ENCODE peak calls at places on chromosome 6, in five cellular contexts. One of them, this sample, is unnamed.

GRCh38 chr6:116387374-116387773 is 16.6 kb downstream of the DSE start:
- DNase-seq in stimulated activated CD8-positive, alpha-beta memory T cell treated with anti-CD3 and anti-CD28 coated beads, Interleukin-15, amount 100 ng/mL, for 1 hour: no peak
- DNase-seq in stimulated activated CD4-positive, alpha-beta T cell treated with anti-CD3 and anti-CD28 coated beads, Interleukin-15, amount 100 ng/mL, for 1 hour: no peak
- DNase-seq in activated naive CD4-positive, alpha-beta T cell treated with anti-CD3 and anti-CD28 coated beads, Interleukin-2, amount 50 U/mL, for 72 hours: no peak
- DNase-seq in GM04504: no peak
- DNase-seq in this sample: peak

GRCh38 chr6:41894366-41895299 is 542 bp downstream of the USP49 start:
- DNase-seq in stimulated activated CD8-positive, alpha-beta memory T cell treated with anti-CD3 and anti-CD28 coated beads, Interleukin-15, amount 100 ng/mL, for 1 hour: peak
- DNase-seq in stimulated activated CD4-positive, alpha-beta T cell treated with anti-CD3 and anti-CD28 coated beads, Interleukin-15, amount 100 ng/mL, for 1 hour: no peak
- DNase-seq in activated naive CD4-positive, alpha-beta T cell treated with anti-CD3 and anti-CD28 coated beads, Interleukin-2, amount 50 U/mL, for 72 hours: no peak
- DNase-seq in GM04504: no peak
- DNase-seq in this sample: peak

GRCh38 chr6:72533601-72534000 is 88.3 kb upstream of the KCNQ5 start:
- DNase-seq in stimulated activated CD8-positive, alpha-beta memory T cell treated with anti-CD3 and anti-CD28 coated beads, Interleukin-15, amount 100 ng/mL, for 1 hour: no peak
- DNase-seq in stimulated activated CD4-positive, alpha-beta T cell treated with anti-CD3 and anti-CD28 coated beads, Interleukin-15, amount 100 ng/mL, for 1 hour: no peak
- DNase-seq in activated naive CD4-positive, alpha-beta T cell treated with anti-CD3 and anti-CD28 coated beads, Interleukin-2, amount 50 U/mL, for 72 hours: no peak
- DNase-seq in GM04504: no peak
- DNase-seq in this sample: no peak

GRCh38 chr6:147782302-147782701 is 273.8 kb downstream of the SAMD5 start:
- DNase-seq in stimulated activated CD8-positive, alpha-beta memory T cell treated with anti-CD3 and anti-CD28 coated beads, Interleukin-15, amount 100 ng/mL, for 1 hour: no peak
- DNase-seq in stimulated activated CD4-positive, alpha-beta T cell treated with anti-CD3 and anti-CD28 coated beads, Interleukin-15, amount 100 ng/mL, for 1 hour: no peak
- DNase-seq in activated naive CD4-positive, alpha-beta T cell treated with anti-CD3 and anti-CD28 coated beads, Interleukin-2, amount 50 U/mL, for 72 hours: no peak
- DNase-seq in GM04504: no peak
- DNase-seq in this sample: no peak

GRCh38 chr6:37407948-37408347 is 25.1 kb upstream of the CMTR1 start:
- DNase-seq in stimulated activated CD8-positive, alpha-beta memory T cell treated with anti-CD3 and anti-CD28 coated beads, Interleukin-15, amount 100 ng/mL, for 1 hour: no peak
- DNase-seq in stimulated activated CD4-positive, alpha-beta T cell treated with anti-CD3 and anti-CD28 coated beads, Interleukin-15, amount 100 ng/mL, for 1 hour: no peak
- DNase-seq in activated naive CD4-positive, alpha-beta T cell treated with anti-CD3 and anti-CD28 coated beads, Interleukin-2, amount 50 U/mL, for 72 hours: no peak
- DNase-seq in GM04504: no peak
- DNase-seq in this sample: no peak

GRCh38 chr6:169556238-169556637 is 145.6 kb downstream of the WDR27 start:
- DNase-seq in stimulated activated CD8-positive, alpha-beta memory T cell treated with anti-CD3 and anti-CD28 coated beads, Interleukin-15, amount 100 ng/mL, for 1 hour: no peak
- DNase-seq in stimulated activated CD4-positive, alpha-beta T cell treated with anti-CD3 and anti-CD28 coated beads, Interleukin-15, amount 100 ng/mL, for 1 hour: no peak
- DNase-seq in activated naive CD4-positive, alpha-beta T cell treated with anti-CD3 and anti-CD28 coated beads, Interleukin-2, amount 50 U/mL, for 72 hours: no peak
- DNase-seq in GM04504: no peak
- DNase-seq in this sample: no peak

GRCh38 chr6:33904050-33904827 is 100.4 kb upstream of the MLN start:
- DNase-seq in stimulated activated CD8-positive, alpha-beta memory T cell treated with anti-CD3 and anti-CD28 coated beads, Interleukin-15, amount 100 ng/mL, for 1 hour: peak
- DNase-seq in stimulated activated CD4-positive, alpha-beta T cell treated with anti-CD3 and anti-CD28 coated beads, Interleukin-15, amount 100 ng/mL, for 1 hour: peak
- DNase-seq in activated naive CD4-positive, alpha-beta T cell treated with anti-CD3 and anti-CD28 coated beads, Interleukin-2, amount 50 U/mL, for 72 hours: peak
- DNase-seq in GM04504: no peak
- DNase-seq in this sample: peak

GRCh38 chr6:151154418-151154817 is 85.3 kb upstream of the AKAP12 start:
- DNase-seq in stimulated activated CD8-positive, alpha-beta memory T cell treated with anti-CD3 and anti-CD28 coated beads, Interleukin-15, amount 100 ng/mL, for 1 hour: no peak
- DNase-seq in stimulated activated CD4-positive, alpha-beta T cell treated with anti-CD3 and anti-CD28 coated beads, Interleukin-15, amount 100 ng/mL, for 1 hour: no peak
- DNase-seq in activated naive CD4-positive, alpha-beta T cell treated with anti-CD3 and anti-CD28 coated beads, Interleukin-2, amount 50 U/mL, for 72 hours: no peak
- DNase-seq in GM04504: no peak
- DNase-seq in this sample: peak

GRCh38 chr6:163209005-163209404 is 205.5 kb upstream of the QKI start:
- DNase-seq in stimulated activated CD8-positive, alpha-beta memory T cell treated with anti-CD3 and anti-CD28 coated beads, Interleukin-15, amount 100 ng/mL, for 1 hour: no peak
- DNase-seq in stimulated activated CD4-positive, alpha-beta T cell treated with anti-CD3 and anti-CD28 coated beads, Interleukin-15, amount 100 ng/mL, for 1 hour: no peak
- DNase-seq in activated naive CD4-positive, alpha-beta T cell treated with anti-CD3 and anti-CD28 coated beads, Interleukin-2, amount 50 U/mL, for 72 hours: no peak
- DNase-seq in GM04504: no peak
- DNase-seq in this sample: no peak

GRCh38 chr6:11711644-11711993 is 67.0 kb downstream of the ADTRP start:
- DNase-seq in stimulated activated CD8-positive, alpha-beta memory T cell treated with anti-CD3 and anti-CD28 coated beads, Interleukin-15, amount 100 ng/mL, for 1 hour: no peak
- DNase-seq in stimulated activated CD4-positive, alpha-beta T cell treated with anti-CD3 and anti-CD28 coated beads, Interleukin-15, amount 100 ng/mL, for 1 hour: no peak
- DNase-seq in activated naive CD4-positive, alpha-beta T cell treated with anti-CD3 and anti-CD28 coated beads, Interleukin-2, amount 50 U/mL, for 72 hours: peak
- DNase-seq in GM04504: no peak
- DNase-seq in this sample: no peak

GRCh38 chr6:45608252-45608911 is 230.6 kb upstream of the SUPT3H start:
- DNase-seq in stimulated activated CD8-positive, alpha-beta memory T cell treated with anti-CD3 and anti-CD28 coated beads, Interleukin-15, amount 100 ng/mL, for 1 hour: no peak
- DNase-seq in stimulated activated CD4-positive, alpha-beta T cell treated with anti-CD3 and anti-CD28 coated beads, Interleukin-15, amount 100 ng/mL, for 1 hour: no peak
- DNase-seq in activated naive CD4-positive, alpha-beta T cell treated with anti-CD3 and anti-CD28 coated beads, Interleukin-2, amount 50 U/mL, for 72 hours: no peak
- DNase-seq in GM04504: no peak
- DNase-seq in this sample: peak

GRCh38 chr6:70843328-70843918 is 113.4 kb downstream of the B3GAT2 start:
- DNase-seq in stimulated activated CD8-positive, alpha-beta memory T cell treated with anti-CD3 and anti-CD28 coated beads, Interleukin-15, amount 100 ng/mL, for 1 hour: no peak
- DNase-seq in stimulated activated CD4-positive, alpha-beta T cell treated with anti-CD3 and anti-CD28 coated beads, Interleukin-15, amount 100 ng/mL, for 1 hour: no peak
- DNase-seq in activated naive CD4-positive, alpha-beta T cell treated with anti-CD3 and anti-CD28 coated beads, Interleukin-2, amount 50 U/mL, for 72 hours: no peak
- DNase-seq in GM04504: no peak
- DNase-seq in this sample: no peak

GRCh38 chr6:150088481-150089154 is 19.7 kb upstream of the ULBP3 start:
- DNase-seq in stimulated activated CD8-positive, alpha-beta memory T cell treated with anti-CD3 and anti-CD28 coated beads, Interleukin-15, amount 100 ng/mL, for 1 hour: no peak
- DNase-seq in stimulated activated CD4-positive, alpha-beta T cell treated with anti-CD3 and anti-CD28 coated beads, Interleukin-15, amount 100 ng/mL, for 1 hour: no peak
- DNase-seq in activated naive CD4-positive, alpha-beta T cell treated with anti-CD3 and anti-CD28 coated beads, Interleukin-2, amount 50 U/mL, for 72 hours: peak
- DNase-seq in GM04504: no peak
- DNase-seq in this sample: no peak

GRCh38 chr6:92132446-92132845 is 1286.9 kb downstream of the EPHA7 start:
- DNase-seq in stimulated activated CD8-positive, alpha-beta memory T cell treated with anti-CD3 and anti-CD28 coated beads, Interleukin-15, amount 100 ng/mL, for 1 hour: no peak
- DNase-seq in stimulated activated CD4-positive, alpha-beta T cell treated with anti-CD3 and anti-CD28 coated beads, Interleukin-15, amount 100 ng/mL, for 1 hour: no peak
- DNase-seq in activated naive CD4-positive, alpha-beta T cell treated with anti-CD3 and anti-CD28 coated beads, Interleukin-2, amount 50 U/mL, for 72 hours: no peak
- DNase-seq in GM04504: no peak
- DNase-seq in this sample: no peak

GRCh38 chr6:47076422-47077344 is 34.6 kb upstream of the ADGRF1 start:
- DNase-seq in stimulated activated CD8-positive, alpha-beta memory T cell treated with anti-CD3 and anti-CD28 coated beads, Interleukin-15, amount 100 ng/mL, for 1 hour: no peak
- DNase-seq in stimulated activated CD4-positive, alpha-beta T cell treated with anti-CD3 and anti-CD28 coated beads, Interleukin-15, amount 100 ng/mL, for 1 hour: no peak
- DNase-seq in activated naive CD4-positive, alpha-beta T cell treated with anti-CD3 and anti-CD28 coated beads, Interleukin-2, amount 50 U/mL, for 72 hours: no peak
- DNase-seq in GM04504: no peak
- DNase-seq in this sample: peak

GRCh38 chr6:151317206-151317994 is 74.0 kb downstream of the ZBTB2 start:
- DNase-seq in stimulated activated CD8-positive, alpha-beta memory T cell treated with anti-CD3 and anti-CD28 coated beads, Interleukin-15, amount 100 ng/mL, for 1 hour: no peak
- DNase-seq in stimulated activated CD4-positive, alpha-beta T cell treated with anti-CD3 and anti-CD28 coated beads, Interleukin-15, amount 100 ng/mL, for 1 hour: no peak
- DNase-seq in activated naive CD4-positive, alpha-beta T cell treated with anti-CD3 and anti-CD28 coated beads, Interleukin-2, amount 50 U/mL, for 72 hours: no peak
- DNase-seq in GM04504: peak
- DNase-seq in this sample: peak

GRCh38 chr6:159761135-159761872 is 541 bp upstream of the ACAT2 start:
- DNase-seq in stimulated activated CD8-positive, alpha-beta memory T cell treated with anti-CD3 and anti-CD28 coated beads, Interleukin-15, amount 100 ng/mL, for 1 hour: no peak
- DNase-seq in stimulated activated CD4-positive, alpha-beta T cell treated with anti-CD3 and anti-CD28 coated beads, Interleukin-15, amount 100 ng/mL, for 1 hour: no peak
- DNase-seq in activated naive CD4-positive, alpha-beta T cell treated with anti-CD3 and anti-CD28 coated beads, Interleukin-2, amount 50 U/mL, for 72 hours: peak
- DNase-seq in GM04504: no peak
- DNase-seq in this sample: peak

This sample was measured in RPMI7951.